ENCODE peak calls at places on chromosomes 7 and 10, in five cellular contexts. N is neural progenitor cell, V is A549, M is DND-41, G is IMR-90. O is an unnamed sample.

GRCh38 chr7:26937956-26938623 is 73.7 kb upstream of the SKAP2 start:
- DNase-seq in N (no peak), V (peak), M (no peak), G (no peak), O (no peak)

GRCh38 chr7:130281227-130281626 is 11.7 kb upstream of the CPA4 start:
- DNase-seq in N (no peak), V (no peak), M (no peak), G (peak), O (no peak)

GRCh38 chr10:13496931-13497330 is 31.9 kb downstream of the BEND7 start:
- DNase-seq in N (peak), V (no peak), M (no peak), G (no peak), O (no peak)

GRCh38 chr7:117157121-117157870 is 165.6 kb downstream of the WNT2 start:
- DNase-seq in N (no peak), V (peak), M (no peak), G (peak), O (peak)

GRCh38 chr10:75197906-75198305 is 12.7 kb upstream of the VDAC2 start:
- DNase-seq in N (peak), V (no peak), M (no peak), G (no peak), O (no peak)

GRCh38 chr10:99279626-99280111 is 44.0 kb upstream of the HPSE2 start:
- DNase-seq in N (no peak), V (peak), M (no peak), G (peak), O (peak)

GRCh38 chr10:79407811-79408795 is 37.3 kb downstream of the ZCCHC24 start:
- DNase-seq in N (no peak), V (no peak), M (no peak), G (peak), O (no peak)

GRCh38 chr7:78443811-78444210 is 645.2 kb downstream of the PHTF2 start:
- DNase-seq in N (peak), V (peak), M (no peak), G (no peak), O (no peak)

GRCh38 chr7:46485481-46486065 is 564.5 kb upstream of the IGFBP3 start:
- DNase-seq in N (no peak), V (peak), M (no peak), G (peak), O (no peak)

GRCh38 chr7:132635127-132635526 is 58.9 kb upstream of the PLXNA4 start:
- DNase-seq in N (no peak), V (no peak), M (no peak), G (no peak), O (no peak)

GRCh38 chr7:148463210-148463609 is 127.4 kb upstream of the C7orf33 start:
- DNase-seq in N (no peak), V (no peak), M (no peak), G (no peak), O (no peak)

GRCh38 chr7:41873781-41874180 is 170.9 kb upstream of the INHBA start:
- DNase-seq in N (no peak), V (no peak), M (no peak), G (no peak), O (no peak)

GRCh38 chr7:41875513-41875912 is 172.6 kb upstream of the INHBA start:
- DNase-seq in N (no peak), V (no peak), M (no peak), G (no peak), O (no peak)

GRCh38 chr7:41877118-41877517 is 174.2 kb upstream of the INHBA start:
- DNase-seq in N (no peak), V (no peak), M (no peak), G (no peak), O (no peak)

GRCh38 chr7:41872951-41873350 is 170.1 kb upstream of the INHBA start:
- DNase-seq in N (no peak), V (no peak), M (no peak), G (no peak), O (no peak)

DNA sequence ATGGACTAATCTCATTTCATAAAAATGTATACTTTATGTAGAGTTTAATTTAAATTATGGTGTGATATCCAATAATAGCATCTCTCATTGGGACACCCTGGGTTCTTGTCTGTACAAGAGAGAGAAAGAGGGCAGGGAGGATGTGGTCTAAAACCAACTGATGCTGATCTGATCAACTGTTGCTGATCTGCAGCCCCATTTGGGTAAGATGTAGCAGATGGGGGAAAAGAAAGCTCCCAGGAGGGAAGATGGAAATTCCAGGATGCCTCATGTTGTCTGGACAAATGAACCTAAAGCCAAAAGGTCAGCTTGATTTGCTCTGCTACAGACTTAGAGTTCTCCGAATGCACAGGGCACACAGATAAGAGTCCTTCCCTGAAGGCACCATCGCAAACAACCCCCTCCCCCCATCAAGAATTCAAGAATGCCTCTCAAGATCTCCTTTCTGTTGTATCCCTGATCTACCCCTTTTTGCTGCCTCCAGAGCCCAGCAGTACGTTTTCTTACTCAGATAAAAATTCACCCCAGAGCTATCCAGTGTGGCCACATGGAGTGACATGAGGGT is 171.4 kb upstream of the INHBA start:
- DNase-seq in N (no peak), V (no peak), M (no peak), G (no peak), O (no peak)
- H3K4me3 ChIP-seq in N (no peak), V (no peak), M (no peak), G (no peak), O (no peak)

DNA sequence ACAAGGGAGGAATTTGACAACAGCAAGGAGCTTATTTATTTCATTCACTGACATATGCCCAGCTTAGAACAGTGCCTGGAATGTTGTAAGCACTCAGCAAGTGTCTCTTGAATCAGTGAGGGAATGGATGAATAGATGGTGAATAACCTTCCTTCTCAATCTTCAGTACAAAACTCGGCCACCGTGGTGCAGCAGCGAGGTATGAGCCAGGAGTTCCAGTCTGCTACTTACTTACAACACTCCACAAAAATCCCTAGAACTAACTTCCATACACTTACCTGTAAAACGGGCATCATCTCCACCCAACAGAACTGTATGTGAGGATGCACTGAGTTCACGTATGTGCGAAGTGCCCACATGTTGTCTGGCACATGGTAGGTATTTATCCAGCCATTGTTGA is 237.4 kb downstream of the WDR11 start:
- DNase-seq in N (peak), V (peak), M (no peak), G (no peak), O (no peak)
- TF ChIP-seq CTCF in N (peak), V (no peak), M (no peak), G (no peak), O (no peak)

DNA sequence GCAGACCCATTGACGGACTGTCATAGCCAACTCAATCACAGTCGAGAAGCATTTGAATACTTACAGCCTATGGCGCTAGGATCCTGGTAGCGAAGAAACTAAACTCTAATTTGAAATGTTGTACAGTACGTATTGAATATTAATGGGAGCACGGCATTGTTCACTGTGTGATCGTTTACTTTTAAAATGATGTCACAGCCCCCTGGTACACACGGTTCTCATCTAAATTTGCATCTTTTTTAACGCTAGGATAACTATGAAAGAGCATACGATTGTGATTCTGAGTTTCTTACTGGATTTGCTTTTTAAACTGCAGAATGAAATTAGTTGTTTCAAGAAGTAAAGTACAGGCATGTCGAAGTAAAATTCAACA is 895 bp upstream of the NAPEPLD start:
- DNase-seq in N (no peak), V (no peak), M (no peak), G (no peak), O (no peak)
- H3K4me3 ChIP-seq in N (no peak), V (peak), M (peak), G (peak), O (peak)

GRCh38 chr10:119349341-119349740 is 142.0 kb downstream of the GRK5 start:
- DNase-seq in N (no peak), V (no peak), M (no peak), G (no peak), O (no peak)

GRCh38 chr10:119350529-119351001 is 143.2 kb downstream of the GRK5 start:
- DNase-seq in N (no peak), V (no peak), M (no peak), G (peak), O (no peak)

GRCh38 chr10:119353438-119353837 is 146.1 kb downstream of the GRK5 start:
- DNase-seq in N (no peak), V (no peak), M (no peak), G (no peak), O (no peak)

GRCh38 chr10:119349937-119350513 is 142.7 kb downstream of the GRK5 start:
- DNase-seq in N (no peak), V (no peak), M (no peak), G (no peak), O (no peak)

DNA sequence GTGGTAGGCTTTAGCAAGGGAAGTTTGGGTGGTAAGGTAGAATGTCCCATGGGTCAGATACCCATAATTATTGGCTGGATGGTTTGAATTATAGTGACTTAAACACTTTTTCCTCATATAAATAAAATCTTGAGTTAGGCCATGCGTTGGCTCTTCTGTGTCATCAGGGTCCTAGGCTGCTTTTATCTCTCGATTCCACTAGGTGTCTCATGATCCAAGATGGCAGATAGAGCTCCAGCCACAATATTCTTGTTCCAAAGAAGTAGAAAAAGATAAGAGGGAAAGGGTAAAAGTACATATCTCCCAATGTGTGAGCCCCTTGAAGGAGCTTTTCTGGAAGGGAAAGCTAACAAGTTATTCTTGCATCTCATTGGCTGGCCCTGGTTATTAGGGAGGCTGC is 144.7 kb downstream of the GRK5 start:
- DNase-seq in N (no peak), V (peak), M (no peak), G (no peak), O (no peak)
- TF ChIP-seq CTCF in N (no peak), V (no peak), M (no peak), G (no peak), O (no peak)